ENCODE peak calls at places on chromosomes 3 and 15, in seven cellular contexts. K is A549; R is activated naive CD4-positive, alpha-beta T cell; I is NCI-H2081 treated with DMSO at 0.1 percent for 48 hours; J is AG04450; W is bronchial epithelial cell; N is activated T-helper 9 cell treated with anti-CD3 and anti-CD28 coated beads, Interleukin-2, amount 50 U/mL, for 16 hours. T is an unnamed sample.

GRCh38 chr15:88630141-88630721 is 8.6 kb upstream of the ISG20 start:
- DNase-seq in W (peak; percentile 55), I (no peak), J (no peak), K (peak; percentile 53), R (no peak), N (no peak), T (no peak)

GRCh38 chr15:42427429-42428223 is 63.3 kb downstream of the ZNF106 start:
- DNase-seq in R (no peak), W (peak; percentile 13), I (no peak), J (peak; percentile 67), K (no peak), N (no peak), T (no peak)

GRCh38 chr3:67691926-67692325 is 37.5 kb upstream of the SUCLG2 start:
- DNase-seq in I (no peak), N (no peak), W (no peak), K (no peak), R (no peak), J (no peak), T (no peak)

GRCh38 chr3:32568953-32569352 is 1.7 kb downstream of the DYNC1LI1 start:
- DNase-seq in N (no peak), J (no peak), R (no peak), I (no peak), W (peak; percentile 13), K (no peak), T (no peak)

GRCh38 chr3:129389572-129389937 is 38.9 kb downstream of the EFCAB12 start:
- DNase-seq in I (no peak), W (no peak), K (no peak), R (no peak), N (no peak), J (no peak), T (no peak)

GRCh38 chr3:174955513-174956001 is 96.4 kb downstream of the NAALADL2 start:
- DNase-seq in N (no peak), I (no peak), K (peak; percentile 70), W (peak; percentile 84), R (no peak), J (no peak), T (no peak)

GRCh38 chr3:156576887-156577427 is 22.0 kb upstream of the SSR3 start:
- DNase-seq in K (peak; percentile 10), I (no peak), N (no peak), W (no peak), J (no peak), R (no peak), T (no peak)

GRCh38 chr15:77107068-77107467 is 36.2 kb upstream of the TSPAN3 start:
- DNase-seq in I (no peak), N (no peak), K (no peak), R (no peak), J (no peak), W (no peak), T (no peak)

GRCh38 chr3:166367947-166368533 is 530.8 kb upstream of the BCHE start:
- DNase-seq in J (no peak), R (no peak), W (peak; percentile 8), K (no peak), I (no peak), N (no peak), T (no peak)

GRCh38 chr15:91521996-91522395 is 331.5 kb upstream of the SLCO3A1 start:
- DNase-seq in R (no peak), J (peak; percentile 15), N (no peak), W (peak; percentile 54), I (no peak), K (no peak), T (no peak)

GRCh38 chr3:71928215-71928614 is 143.3 kb upstream of the PROK2 start:
- DNase-seq in W (no peak), J (no peak), K (no peak), I (no peak), N (no peak), R (no peak), T (no peak)

GRCh38 chr3:140599496-140599895 is 78.4 kb upstream of the TRIM42 start:
- DNase-seq in K (no peak), J (no peak), R (no peak), N (no peak), I (no peak), W (peak; percentile 91), T (no peak)

GRCh38 chr3:24339266-24339825 is 155.3 kb downstream of the THRB start:
- DNase-seq in N (no peak), W (no peak), J (no peak), R (no peak), I (no peak), K (no peak), T (no peak)

GRCh38 chr3:39144095-39144747 is 9.2 kb downstream of the CSRNP1 start:
- DNase-seq in N (no peak), J (no peak), K (no peak), W (no peak), I (peak; percentile 48), R (no peak), T (no peak)

GRCh38 chr3:114623420-114624046 is 329.7 kb downstream of the TIGIT start:
- DNase-seq in K (peak; percentile 27), I (no peak), R (no peak), W (no peak), J (no peak), N (no peak), T (no peak)

GRCh38 chr3:14796403-14797077 is 22.2 kb upstream of the FGD5 start:
- DNase-seq in J (no peak), R (no peak), I (no peak), N (no peak), W (no peak), K (no peak), T (no peak)

GRCh38 chr3:11452312-11452711 is 180.1 kb downstream of the ATG7 start:
- DNase-seq in R (no peak), J (no peak), W (no peak), I (no peak), N (no peak), K (no peak), T (no peak)

GRCh38 chr15:69410290-69410874 is 3.8 kb upstream of the KIF23 start:
- DNase-seq in N (no peak), I (no peak), W (peak; percentile 79), R (no peak), K (peak; percentile 71), J (no peak), T (no peak)

GRCh38 chr3:189714991-189715961 is 84.1 kb downstream of the TP63 start:
- DNase-seq in W (peak; percentile 57), I (no peak), R (no peak), N (no peak), J (no peak), K (no peak), T (no peak)

GRCh38 chr15:62059818-62060115 is 480 bp downstream of the VPS13C start:
- DNase-seq in J (no peak), K (peak; percentile 62), W (no peak), N (peak; percentile 37), R (no peak), I (no peak), T (peak; percentile 19)

GRCh38 chr15:77417642-77418041 is 2.3 kb downstream of the PEAK1 start:
- DNase-seq in J (no peak), K (no peak), N (no peak), R (no peak), I (no peak), W (no peak), T (no peak)

GRCh38 chr3:182814419-182815160 is 21.3 kb downstream of the ATP11B start:
- DNase-seq in N (no peak), R (no peak), K (no peak), I (no peak), W (no peak), J (no peak), T (no peak)

GRCh38 chr3:42763023-42763422 is 10.0 kb downstream of the CCDC13 start:
- DNase-seq in W (no peak), I (no peak), N (no peak), J (no peak), K (no peak), R (no peak), T (no peak)

GRCh38 chr15:73867426-73867825 is 5.9 kb upstream of the TBC1D21 start:
- DNase-seq in N (no peak), R (no peak), W (no peak), I (no peak), K (no peak), J (no peak), T (no peak)

GRCh38 chr15:68885070-68885469 is 45.3 kb upstream of the SPESP1 start:
- DNase-seq in N (no peak), J (no peak), K (no peak), W (peak; percentile 68), R (no peak), I (no peak), T (no peak)

GRCh38 chr3:7144696-7145308 is 283.9 kb downstream of the GRM7 start:
- DNase-seq in I (no peak), W (peak; percentile 12), K (peak; percentile 42), J (no peak), R (no peak), N (no peak), T (peak; percentile 26)

GRCh38 chr3:114608293-114608692 is 314.5 kb downstream of the TIGIT start:
- DNase-seq in W (peak; percentile 57), I (no peak), J (peak; percentile 84), K (peak; percentile 18), R (no peak), N (no peak), T (no peak)

GRCh38 chr15:93854088-93854487 is 377.3 kb upstream of the MCTP2 start:
- DNase-seq in I (no peak), J (no peak), N (no peak), W (no peak), R (no peak), K (no peak), T (no peak)

GRCh38 chr3:157618075-157618760 is 115.0 kb upstream of the VEPH1 start:
- DNase-seq in R (no peak), I (peak; percentile 67), K (peak; percentile 56), W (peak; percentile 83), J (peak; percentile 18), N (no peak), T (peak; percentile 47)

GRCh38 chr3:114551770-114552526 is 258.1 kb downstream of the TIGIT start:
- DNase-seq in I (no peak), J (no peak), R (no peak), K (peak; percentile 62), N (no peak), W (peak; percentile 90), T (no peak)

GRCh38 chr3:48503406-48504050 is 446 bp downstream of the SHISA5 start:
- DNase-seq in N (no peak), W (peak; percentile 50), I (no peak), J (no peak), K (no peak), R (no peak), T (peak; percentile 11)

GRCh38 chr3:151201046-151201730 is 1.8 kb downstream of the GPR171 start:
- DNase-seq in I (no peak), N (no peak), R (no peak), W (no peak), K (no peak), J (no peak), T (no peak)

GRCh38 chr3:80018375-80018774 is 250.6 kb upstream of the ROBO1 start:
- DNase-seq in R (no peak), I (no peak), W (peak; percentile 66), K (no peak), N (no peak), J (no peak), T (no peak)

GRCh38 chr3:182979719-182980191 is 583 bp downstream of the DCUN1D1 start:
- DNase-seq in R (peak; percentile 7), J (no peak), K (peak; percentile 9), N (no peak), W (peak; percentile 19), I (no peak), T (no peak)

GRCh38 chr3:99384596-99384995 is 253.8 kb upstream of the COL8A1 start:
- DNase-seq in R (no peak), N (no peak), J (no peak), K (no peak), W (peak; percentile 58), I (no peak), T (no peak)

GRCh38 chr3:21506061-21506460 is 244.9 kb downstream of the ZNF385D start:
- DNase-seq in N (no peak), R (no peak), K (no peak), I (no peak), J (no peak), W (no peak), T (no peak)

GRCh38 chr15:25058080-25058785 is 103.4 kb downstream of the SNRPN start:
- DNase-seq in R (no peak), J (no peak), W (no peak), N (no peak), I (no peak), K (no peak), T (no peak)

GRCh38 chr3:128052831-128053419 is 688 bp downstream of the SEC61A1 start:
- DNase-seq in W (no peak), J (no peak), K (no peak), R (no peak), I (no peak), N (no peak), T (no peak)

T was measured in HEK293T.